ENCODE peak calls at places on chromosomes 2 and 18, in six cellular contexts. O is endothelial cell of umbilical vein, V is neuronal stem cell, T is IMR-90, Y is MM.1S, A is mesenchymal stem cell. H is an unnamed sample.

GRCh38 chr18:61949946-61950345 is 57.1 kb upstream of the RNF152 start:
- DNase-seq in A (peak), T (peak), O (peak), V (no peak), Y (no peak), H (no peak)

GRCh38 chr2:101704816-101705565 is 7.5 kb downstream of the MAP4K4 start:
- DNase-seq in A (peak), V (no peak), Y (no peak), O (no peak), T (peak), H (no peak)

GRCh38 chr2:129296401-129297343 is 682.8 kb upstream of the RAB6C start:
- DNase-seq in T (no peak), Y (no peak), A (no peak), O (no peak), V (no peak), H (no peak)

GRCh38 chr2:193331701-193332100 is 1137.0 kb upstream of the TMEFF2 start:
- DNase-seq in O (peak), Y (no peak), A (no peak), T (no peak), V (no peak), H (no peak)

GRCh38 chr2:104702026-104702425 is 151.9 kb upstream of the POU3F3 start:
- DNase-seq in O (no peak), V (peak), T (no peak), Y (no peak), A (no peak), H (no peak)

GRCh38 chr2:26609839-26610277 is 31.3 kb downstream of the CIB4 start:
- DNase-seq in A (peak), O (no peak), Y (no peak), V (no peak), T (no peak), H (peak)

GRCh38 chr2:202490479-202490878 is 114.4 kb downstream of the BMPR2 start:
- DNase-seq in Y (no peak), V (no peak), O (no peak), T (no peak), A (no peak), H (no peak)

GRCh38 chr2:88350641-88351601 is 101.6 kb downstream of the FOXI3 start:
- DNase-seq in Y (peak), O (peak), A (no peak), V (peak), T (peak), H (peak)

GRCh38 chr2:168801961-168802824 is at the start of gene NOSTRIN:
- DNase-seq in Y (no peak), A (peak), T (peak), V (no peak), O (no peak), H (no peak)

GRCh38 chr2:9139491-9140443 is 66.8 kb upstream of the ASAP2 start:
- DNase-seq in V (peak), Y (peak), O (peak), T (peak), A (peak), H (peak)

GRCh38 chr2:242056785-242057184 is 187.3 kb downstream of the RTP5 start:
- DNase-seq in A (no peak), V (no peak), O (no peak), Y (no peak), T (no peak), H (no peak)

GRCh38 chr2:120893874-120894584 is 158.4 kb downstream of the GLI2 start:
- DNase-seq in Y (no peak), V (peak), A (peak), T (no peak), O (no peak), H (no peak)

GRCh38 chr2:38170098-38170497 is 94.1 kb upstream of the CYP1B1 start:
- DNase-seq in A (no peak), T (peak), Y (no peak), V (no peak), O (no peak), H (no peak)

GRCh38 chr2:65789923-65790675 is 357.7 kb upstream of the SPRED2 start:
- DNase-seq in O (no peak), T (no peak), V (no peak), A (no peak), Y (no peak), H (no peak)

GRCh38 chr2:66430195-66430905 is 4.6 kb upstream of the MEIS1 start:
- DNase-seq in T (no peak), Y (no peak), A (no peak), O (no peak), V (no peak), H (no peak)

GRCh38 chr2:143936758-143937562 is 583.0 kb downstream of the ZEB2 start:
- DNase-seq in T (peak), Y (no peak), V (peak), A (peak), O (peak), H (no peak)

GRCh38 chr18:44958450-44958849 is 277.8 kb downstream of the SETBP1 start:
- DNase-seq in O (no peak), T (no peak), A (no peak), Y (no peak), V (no peak), H (no peak)

GRCh38 chr2:44934521-44934961 is 7.0 kb upstream of the SIX3 start:
- DNase-seq in A (no peak), Y (no peak), V (no peak), O (no peak), T (no peak), H (no peak)

GRCh38 chr2:19898592-19899329 is 3.0 kb downstream of the TTC32 start:
- DNase-seq in V (no peak), O (no peak), A (no peak), T (no peak), Y (no peak), H (no peak)
- H3K4me2 ChIP-seq in V (no peak), O (peak), A (peak), T (peak), Y (no peak), H (peak)

GRCh38 chr2:82330104-82330503 is 2025.6 kb upstream of the LRRTM1 start:
- DNase-seq in V (no peak), O (no peak), Y (peak), T (no peak), A (no peak), H (no peak)
- H2AFZ ChIP-seq in V (no peak), O (no peak), Y (no peak), T (no peak), A (no peak), H (no peak)

GRCh38 chr2:238865744-238866355 is 18.0 kb downstream of the TWIST2 start:
- DNase-seq in V (no peak), Y (no peak), O (no peak), T (no peak), A (no peak), H (no peak)

GRCh38 chr2:238863749-238864206 is 15.9 kb downstream of the TWIST2 start:
- DNase-seq in T (no peak), O (no peak), A (no peak), Y (no peak), V (no peak), H (no peak)

GRCh38 chr2:238866656-238867277 is 18.9 kb downstream of the TWIST2 start:
- DNase-seq in A (no peak), Y (no peak), V (no peak), T (no peak), O (peak), H (no peak)

GRCh38 chr2:238864207-238865014 is 16.5 kb downstream of the TWIST2 start:
- DNase-seq in O (peak), T (peak), Y (no peak), A (peak), V (peak), H (no peak)

DNA sequence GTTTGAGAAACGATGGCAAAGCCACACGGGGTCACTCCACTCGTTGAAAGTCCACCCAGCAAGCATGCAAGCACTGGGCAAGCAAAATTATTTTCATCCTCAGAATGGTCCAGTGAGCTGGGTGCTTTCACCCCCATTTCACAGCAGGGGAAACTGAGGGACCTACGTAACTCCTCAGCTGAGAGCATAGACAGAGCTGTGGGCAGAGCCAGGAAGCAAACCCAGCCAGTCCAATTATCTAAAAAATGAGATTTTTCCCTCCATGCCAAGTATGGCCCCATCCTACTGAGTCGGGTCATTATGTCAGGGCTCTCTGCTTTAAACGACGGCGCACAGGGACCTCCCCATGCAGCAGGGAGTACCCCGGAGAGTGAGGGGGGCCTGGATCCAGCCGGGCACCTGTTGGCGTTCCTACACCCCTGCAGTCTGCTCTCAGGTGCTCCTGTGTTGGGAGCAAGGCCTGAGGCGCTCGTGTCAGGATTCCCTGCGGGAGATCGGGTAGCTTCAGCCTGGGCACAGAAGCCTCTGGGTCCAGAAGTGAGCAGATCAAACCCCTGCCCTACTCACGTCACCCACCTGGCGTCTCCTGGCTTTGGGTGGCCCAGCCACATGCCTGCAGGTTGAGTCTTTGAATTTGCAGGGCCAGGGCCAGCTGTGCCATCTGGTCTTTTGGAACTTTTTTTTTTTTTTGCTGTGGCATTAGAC is 17.3 kb downstream of the TWIST2 start:
- DNase-seq in V (no peak), A (no peak), Y (no peak), T (no peak), O (no peak), H (no peak)
- H3K4me2 ChIP-seq in V (no peak), A (no peak), Y (no peak), T (no peak), O (peak), H (no peak)

DNA sequence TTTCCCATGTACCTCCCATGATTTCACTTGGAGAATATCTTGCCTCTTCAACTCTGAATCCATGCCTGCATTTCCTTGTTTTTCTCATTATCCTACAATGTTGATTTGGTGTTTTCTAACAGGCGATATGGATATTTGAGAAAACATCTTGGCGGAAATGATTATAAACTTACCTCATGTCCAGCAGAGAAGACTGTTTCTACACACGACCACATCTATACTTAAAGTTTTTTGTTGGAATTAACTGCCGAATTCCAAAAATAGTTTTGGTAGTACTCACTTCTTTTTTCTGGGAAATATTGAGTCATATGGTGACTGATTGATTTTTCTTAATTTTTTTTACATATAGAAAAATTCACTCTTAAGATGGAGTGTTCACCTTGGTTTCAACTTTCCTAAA is 41.4 kb upstream of the TMEFF2 start:
- DNase-seq in O (no peak), T (peak), V (no peak), Y (no peak), A (peak), H (no peak)
- H2AFZ ChIP-seq in O (no peak), T (no peak), V (no peak), Y (no peak), A (no peak), H (no peak)

DNA sequence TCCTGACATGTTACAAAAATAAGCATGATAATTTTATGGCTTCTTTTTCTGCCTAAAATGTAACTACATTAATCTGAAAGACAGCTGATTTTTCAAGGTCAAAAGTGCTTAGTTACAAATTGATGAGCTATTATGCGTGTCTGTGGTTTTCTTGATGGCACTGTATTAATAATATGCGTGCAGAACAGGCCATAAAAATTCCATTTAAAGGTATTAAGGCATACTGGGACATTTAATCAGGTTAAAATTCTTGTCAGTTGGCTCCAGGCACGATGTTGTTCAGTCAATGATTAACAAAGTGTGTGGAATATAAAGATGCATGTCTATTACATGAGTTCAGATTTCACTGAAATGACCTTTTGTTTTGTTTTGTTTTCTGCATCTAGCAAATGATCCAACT is 420.1 kb upstream of the ZNF804A start:
- DNase-seq in A (no peak), Y (no peak), O (no peak), T (no peak), V (no peak), H (no peak)
- H3K4me2 ChIP-seq in A (no peak), Y (no peak), O (no peak), T (no peak), V (no peak), H (no peak)

GRCh38 chr2:164655750-164656149 is 34.5 kb upstream of the GRB14 start:
- DNase-seq in T (no peak), A (no peak), Y (peak), O (peak), V (no peak), H (no peak)
- H2AFZ ChIP-seq in T (no peak), A (no peak), Y (no peak), O (no peak), V (no peak), H (no peak)

DNA sequence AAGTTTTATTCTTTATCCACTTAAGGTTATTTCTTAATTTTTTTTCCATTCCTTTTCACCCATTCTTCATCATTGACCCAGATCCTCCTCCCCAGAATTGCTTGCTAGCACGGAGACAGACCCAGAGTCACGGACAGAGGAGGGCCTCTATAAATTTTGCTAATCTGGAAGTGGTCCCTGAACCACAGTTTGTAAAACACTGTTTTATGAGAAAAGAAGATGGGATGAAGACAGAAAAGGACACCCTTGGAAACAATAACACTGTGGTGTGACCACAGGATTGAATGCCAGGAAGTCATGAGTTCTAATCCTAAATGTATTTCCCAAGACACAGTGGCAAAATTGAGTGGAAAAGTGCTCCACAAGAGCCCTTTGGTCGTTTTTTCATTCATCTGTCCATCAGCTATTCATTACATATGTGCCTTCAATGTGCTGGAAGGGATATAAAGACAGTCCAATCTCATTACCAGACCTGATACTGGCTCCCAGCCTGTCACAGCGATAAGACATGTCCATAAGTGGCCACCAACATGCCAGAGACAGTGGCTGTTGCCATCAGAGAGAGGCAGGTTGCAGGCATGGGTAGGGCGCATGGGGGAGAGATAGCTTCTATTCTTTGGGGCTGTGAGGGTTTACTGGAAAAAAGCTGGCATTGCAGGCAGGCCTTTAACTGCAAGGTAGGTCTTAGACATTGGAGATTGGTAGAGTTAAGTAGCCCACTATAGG is 175.2 kb upstream of the ALPP start:
- DNase-seq in Y (no peak), A (no peak), T (no peak), O (no peak), V (no peak), H (no peak)
- H3K4me2 ChIP-seq in Y (no peak), A (no peak), T (no peak), O (no peak), V (no peak), H (no peak)

DNA sequence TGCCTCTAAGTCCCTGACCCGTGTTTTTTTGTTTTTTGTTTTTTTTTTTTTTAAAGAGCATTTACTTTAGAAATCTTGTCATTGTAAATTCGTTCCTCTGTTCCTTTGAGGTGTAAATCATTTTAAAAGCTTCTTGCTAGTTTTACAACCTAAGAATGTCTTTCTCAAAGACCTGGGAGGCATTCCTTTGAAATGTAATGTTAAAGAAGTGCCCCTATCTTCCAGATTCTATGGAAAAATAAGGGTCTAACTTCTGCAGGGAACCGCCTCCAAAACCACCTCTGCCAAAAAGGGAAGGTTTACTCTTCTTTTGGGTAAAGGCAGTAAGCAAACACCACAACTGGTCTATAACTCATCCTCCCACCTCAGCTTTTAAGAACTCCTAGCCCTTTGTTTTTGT is 259.6 kb upstream of the ZNF804A start:
- DNase-seq in Y (no peak), O (no peak), V (no peak), A (no peak), T (no peak), H (no peak)
- H2AFZ ChIP-seq in Y (no peak), O (no peak), V (peak), A (no peak), T (no peak), H (peak)